ENCODE peak calls at places on chromosomes 16 and 17, in seven cellular contexts. I, W, H, V, Q, X and F are unnamed samples.

GRCh38 chr16:54093281-54093680 is 193.3 kb downstream of the IRX3 start:
- DNase-seq in X (no peak), W (no peak), H (no peak), I (no peak), V (no peak), Q (no peak), F (no peak)

GRCh38 chr16:70756071-70756470 is 44.9 kb downstream of the VAC14 start:
- DNase-seq in W (no peak), I (no peak), H (no peak), V (no peak), Q (no peak), X (no peak), F (no peak)

GRCh38 chr17:7713782-7714181 is 3.8 kb upstream of the DNAH2 start:
- DNase-seq in W (no peak), Q (no peak), X (no peak), I (no peak), H (no peak), V (no peak), F (no peak)

GRCh38 chr17:80619535-80620235 is 75.0 kb downstream of the RPTOR start:
- DNase-seq in I (no peak), W (peak), V (no peak), H (no peak), Q (no peak), X (no peak), F (no peak)

GRCh38 chr17:16415031-16415924 is at the start of gene TRPV2:
- DNase-seq in H (peak), Q (no peak), X (peak), V (peak), I (no peak), W (peak), F (peak)

GRCh38 chr16:12081048-12081404 is 104.5 kb downstream of the SNX29 start:
- DNase-seq in I (no peak), X (no peak), W (no peak), Q (no peak), H (no peak), V (no peak), F (no peak)

GRCh38 chr16:12951392-12951791 is 50.0 kb downstream of the SHISA9 start:
- DNase-seq in X (no peak), W (no peak), I (no peak), Q (no peak), H (no peak), V (no peak), F (no peak)

GRCh38 chr17:42056634-42057033 is 6.2 kb upstream of the C17orf113 start:
- DNase-seq in I (no peak), V (no peak), W (no peak), Q (no peak), X (no peak), H (no peak), F (no peak)

GRCh38 chr17:15971882-15972281 is 27.0 kb downstream of the ADORA2B start:
- DNase-seq in H (no peak), X (no peak), V (no peak), W (no peak), I (no peak), Q (no peak), F (no peak)

GRCh38 chr16:75340715-75341500 is 89.5 kb upstream of the BCAR1 start:
- DNase-seq in Q (no peak), V (no peak), W (no peak), X (no peak), I (no peak), H (peak), F (no peak)

GRCh38 chr17:78883533-78884131 is 19.4 kb downstream of the CEP295NL start:
- DNase-seq in I (peak), H (peak), X (peak), W (peak), V (no peak), Q (peak), F (no peak)

GRCh38 chr17:73165616-73166404 is 1.0 kb downstream of the SSTR2 start:
- DNase-seq in W (no peak), I (peak), H (no peak), V (no peak), X (no peak), Q (no peak), F (no peak)

GRCh38 chr16:17404903-17405691 is 65.7 kb downstream of the XYLT1 start:
- DNase-seq in H (no peak), W (peak), V (no peak), X (peak), I (peak), Q (peak), F (no peak)

GRCh38 chr16:20866161-20866772 is 33.9 kb downstream of the DCUN1D3 start:
- DNase-seq in Q (no peak), W (peak), X (no peak), V (no peak), H (peak), I (no peak), F (no peak)

GRCh38 chr16:23064642-23065041 is 84.6 kb downstream of the USP31 start:
- DNase-seq in I (no peak), Q (no peak), X (no peak), H (no peak), W (no peak), V (no peak), F (no peak)

GRCh38 chr16:383326-384020 is 1.7 kb upstream of the PGAP6 start:
- DNase-seq in I (no peak), W (peak), V (peak), H (peak), Q (peak), X (no peak), F (no peak)

GRCh38 chr17:12952012-12952411 is 65.8 kb downstream of the ELAC2 start:
- DNase-seq in W (no peak), X (no peak), V (no peak), Q (no peak), H (no peak), I (no peak), F (no peak)

GRCh38 chr17:61362396-61362795 is 37.2 kb upstream of the TBX2 start:
- DNase-seq in W (no peak), I (no peak), Q (no peak), X (no peak), V (no peak), H (no peak), F (no peak)

GRCh38 chr17:7144203-7144602 is 29.6 kb upstream of the ASGR2 start:
- DNase-seq in W (no peak), V (no peak), X (no peak), H (no peak), I (no peak), Q (no peak), F (no peak)

GRCh38 chr17:45976755-45977505 is 22.1 kb upstream of the STH start:
- DNase-seq in W (no peak), H (peak), V (no peak), Q (no peak), I (no peak), X (no peak), F (no peak)

GRCh38 chr16:30018731-30019158 is 4.3 kb upstream of the C16orf92 start:
- DNase-seq in Q (no peak), W (peak), X (no peak), I (no peak), V (no peak), H (no peak), F (no peak)

GRCh38 chr17:50269477-50270429 is 4.5 kb upstream of the TMEM92 start:
- DNase-seq in V (peak), X (peak), I (peak), H (peak), Q (peak), W (peak), F (peak)

GRCh38 chr16:5633845-5634440 is 536.3 kb upstream of the EEF2KMT start:
- DNase-seq in W (peak), V (no peak), H (peak), X (no peak), I (no peak), Q (no peak), F (peak)

GRCh38 chr17:47727704-47728036 is 5.4 kb upstream of the TBX21 start:
- DNase-seq in X (no peak), W (no peak), I (no peak), V (no peak), H (no peak), Q (peak), F (no peak)

GRCh38 chr17:82869536-82869935 is 29.7 kb upstream of the ZNF750 start:
- DNase-seq in Q (peak), I (no peak), H (no peak), W (no peak), V (no peak), X (no peak), F (no peak)

GRCh38 chr16:68563631-68564366 is 24.7 kb downstream of the ZFP90 start:
- DNase-seq in H (no peak), V (no peak), Q (no peak), X (no peak), I (no peak), W (peak), F (no peak)

GRCh38 chr16:4675864-4676786 is 17.2 kb upstream of the NUDT16L1 start:
- DNase-seq in W (no peak), V (peak), H (peak), Q (no peak), I (no peak), X (no peak), F (no peak)

GRCh38 chr16:30185141-30185682 is 1.8 kb downstream of the CORO1A start:
- DNase-seq in H (no peak), Q (peak), W (no peak), I (no peak), V (peak), X (peak), F (peak)

GRCh38 chr16:9787717-9788116 is 394.5 kb downstream of the GRIN2A start:
- DNase-seq in V (no peak), I (no peak), X (no peak), Q (no peak), H (no peak), W (no peak), F (no peak)

GRCh38 chr16:74288065-74288464 is 8.5 kb upstream of the PSMD7 start:
- DNase-seq in I (no peak), X (no peak), H (no peak), Q (no peak), W (no peak), V (no peak), F (no peak)

GRCh38 chr17:65696739-65697394 is 135.4 kb upstream of the AXIN2 start:
- DNase-seq in X (no peak), Q (no peak), W (no peak), I (no peak), V (no peak), H (no peak), F (no peak)

GRCh38 chr17:55735784-55736405 is 13.2 kb upstream of the TMEM100 start:
- DNase-seq in V (peak), W (peak), H (peak), Q (peak), I (peak), X (no peak), F (peak)

GRCh38 chr17:28547623-28548416 is 4.6 kb downstream of the UNC119 start:
- DNase-seq in H (peak), X (peak), V (peak), I (peak), W (peak), Q (peak), F (peak)

GRCh38 chr17:28547096-28547622 is 5.3 kb downstream of the UNC119 start:
- DNase-seq in I (no peak), V (no peak), W (no peak), Q (no peak), X (no peak), H (no peak), F (no peak)

GRCh38 chr17:28550858-28551257 is 1.6 kb downstream of the UNC119 start:
- DNase-seq in V (no peak), H (no peak), Q (no peak), X (no peak), I (no peak), W (no peak), F (no peak)

GRCh38 chr17:28549274-28550132 is 2.9 kb downstream of the UNC119 start:
- DNase-seq in Q (peak), W (no peak), V (peak), X (no peak), H (no peak), I (no peak), F (peak)

DNA sequence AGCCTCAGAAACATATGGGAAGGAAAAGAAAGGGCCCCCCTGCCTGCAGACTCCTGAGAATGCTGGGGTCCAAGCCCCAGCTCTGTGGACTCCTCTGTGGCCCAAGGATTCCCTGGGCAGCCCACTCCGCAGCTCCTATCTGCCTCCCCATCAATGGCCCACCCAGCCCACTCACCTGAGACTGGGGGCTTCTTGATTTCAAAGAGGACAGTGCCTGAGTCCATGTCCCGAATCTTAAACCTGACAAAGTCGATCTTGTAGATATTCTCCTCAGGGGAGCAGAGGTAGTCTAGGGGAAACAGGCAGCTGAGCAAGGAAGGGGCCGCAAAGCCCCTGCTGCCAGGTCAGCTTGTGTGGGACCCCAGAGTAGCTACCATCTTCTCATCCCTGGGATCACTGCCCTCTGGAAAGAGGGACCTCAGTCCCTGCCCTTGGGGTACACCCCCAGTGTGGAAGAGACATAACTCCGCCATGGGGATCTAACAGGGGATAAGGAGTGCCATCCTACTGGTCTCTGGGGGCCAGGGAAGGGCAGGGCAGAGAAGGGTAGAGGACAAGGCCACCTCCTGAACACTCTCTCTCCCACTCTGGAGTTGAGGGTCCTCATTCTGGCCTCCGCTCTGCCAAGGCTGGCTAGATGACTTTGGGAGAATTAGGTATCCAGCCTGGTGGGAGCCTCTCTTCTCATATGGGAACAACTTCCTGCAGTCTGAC is 3.9 kb downstream of the UNC119 start:
- DNase-seq in V (no peak), X (no peak), Q (no peak), H (no peak), I (no peak), W (no peak), F (no peak)
- TF ChIP-seq CTCF in V (peak), X (no peak), Q (peak), H (no peak), I (no peak), W (no peak), F (no peak)

DNA sequence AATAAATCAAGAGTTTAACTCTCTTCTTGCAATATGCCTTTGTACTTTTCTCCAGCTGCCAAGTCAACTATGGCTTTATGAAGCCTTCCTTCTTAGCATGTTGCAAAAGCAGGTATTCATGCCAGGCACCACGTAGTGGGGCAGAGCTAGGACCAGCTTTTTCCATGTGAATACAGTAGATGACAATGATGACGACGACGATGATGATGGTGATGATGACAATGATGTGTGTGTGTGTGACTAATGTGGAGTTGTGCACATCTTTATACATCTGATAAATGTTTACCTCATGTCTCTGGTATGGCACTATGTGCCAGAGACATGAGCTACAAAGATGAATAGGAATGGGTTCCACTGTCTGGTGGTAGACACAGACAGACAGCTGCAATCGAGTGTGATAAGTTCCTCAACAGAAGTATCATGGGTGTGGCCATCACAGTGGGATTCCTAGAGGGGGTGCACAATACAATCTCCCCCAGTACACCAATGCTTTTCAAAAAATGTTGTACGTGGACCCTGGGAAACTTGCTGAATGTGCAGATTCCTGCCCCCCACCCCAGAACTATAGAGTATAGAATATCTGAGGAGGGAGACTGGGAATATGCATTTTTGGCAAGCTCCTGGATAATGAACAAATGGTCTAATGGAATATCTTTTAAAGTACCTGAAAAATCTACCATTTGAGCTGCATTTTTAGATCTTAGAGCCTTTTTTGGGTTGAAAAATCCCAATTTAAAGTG is 183.4 kb downstream of the ABCC12 start:
- DNase-seq in I (no peak), W (no peak), X (no peak), V (no peak), H (no peak), Q (no peak), F (no peak)
- TF ChIP-seq CTCF in I (no peak), W (no peak), X (no peak), V (no peak), H (no peak), Q (no peak), F (no peak)

GRCh38 chr17:49254066-49254465 is 23.5 kb upstream of the PHOSPHO1 start:
- DNase-seq in H (no peak), V (no peak), Q (no peak), I (no peak), X (no peak), W (no peak), F (no peak)
- TF ChIP-seq CTCF in H (no peak), V (no peak), Q (no peak), I (no peak), X (no peak), W (no peak), F (no peak)

GRCh38 chr17:17524091-17524490 is 27.9 kb upstream of the RASD1 start:
- DNase-seq in V (no peak), X (no peak), I (no peak), W (no peak), Q (no peak), H (no peak), F (no peak)

GRCh38 chr17:17525956-17526355 is 29.8 kb upstream of the RASD1 start:
- DNase-seq in W (no peak), Q (no peak), X (no peak), I (no peak), H (no peak), V (no peak), F (no peak)

GRCh38 chr17:17526369-17526768 is 30.2 kb upstream of the RASD1 start:
- DNase-seq in W (no peak), Q (no peak), X (peak), I (no peak), V (no peak), H (no peak), F (no peak)

GRCh38 chr17:17523714-17524075 is 27.5 kb upstream of the RASD1 start:
- DNase-seq in W (no peak), Q (no peak), H (no peak), V (no peak), I (no peak), X (no peak), F (no peak)

DNA sequence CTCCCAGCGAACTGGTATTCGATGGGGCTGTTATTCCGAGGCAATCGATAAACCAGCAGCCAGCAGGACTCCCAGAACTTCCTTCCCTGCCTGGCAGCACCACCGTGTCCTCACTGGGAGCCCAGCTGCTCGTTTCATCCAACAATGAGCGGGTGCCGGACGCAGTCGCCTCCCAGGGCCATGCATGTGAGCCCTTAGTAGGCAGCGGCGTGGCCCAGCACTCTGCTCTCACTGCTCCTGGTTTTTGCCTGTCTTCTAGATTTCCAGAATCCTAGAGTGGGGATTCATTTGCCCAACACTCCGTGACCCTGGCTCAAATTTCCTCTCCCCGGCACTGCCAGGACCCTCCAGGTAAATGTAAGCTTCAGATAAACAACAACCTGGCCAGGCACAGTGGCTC is 29.1 kb upstream of the RASD1 start:
- DNase-seq in V (no peak), W (no peak), H (no peak), X (no peak), I (no peak), Q (no peak), F (no peak)
- TF ChIP-seq CTCF in V (no peak), W (no peak), H (no peak), X (no peak), I (no peak), Q (no peak), F (no peak)

GRCh38 chr16:66254751-66255150 is 111.7 kb upstream of the CDH5 start:
- DNase-seq in H (no peak), I (no peak), V (no peak), W (no peak), Q (no peak), X (no peak), F (no peak)

GRCh38 chr16:66258916-66259845 is 107.3 kb upstream of the CDH5 start:
- DNase-seq in Q (no peak), W (no peak), H (no peak), V (no peak), X (no peak), I (no peak), F (no peak)

GRCh38 chr16:66256919-66257318 is 109.6 kb upstream of the CDH5 start:
- DNase-seq in V (no peak), H (no peak), Q (no peak), W (no peak), X (no peak), I (no peak), F (no peak)

GRCh38 chr16:66254106-66254505 is 112.4 kb upstream of the CDH5 start:
- DNase-seq in W (no peak), X (no peak), Q (no peak), V (no peak), I (no peak), H (no peak), F (no peak)

GRCh38 chr16:66255647-66256046 is 110.8 kb upstream of the CDH5 start:
- DNase-seq in V (no peak), W (no peak), I (no peak), Q (no peak), X (no peak), H (no peak), F (no peak)
- TF ChIP-seq CTCF in V (no peak), W (no peak), I (no peak), Q (no peak), X (no peak), H (no peak), F (no peak)